ENCODE peak calls at places on chromosome 18, in seven cellular contexts. O is thoracic aorta, A is HFFc6, V is AG04450, D is AG09309, U is mucosa of descending colon, B is mesothelial cell of epicardium. T is an unnamed sample.

GRCh38 chr18:48157956-48158355 is 227.5 kb upstream of the SMAD2 start:
- DNase-seq in O (no peak), U (no peak), V (no peak), D (no peak), A (no peak), B (no peak), T (no peak)

GRCh38 chr18:44342167-44342566 is 338.5 kb upstream of the SETBP1 start:
- DNase-seq in O (no peak), A (no peak), U (no peak), B (no peak), V (no peak), D (no peak), T (no peak)

GRCh38 chr18:2979027-2979570 is 33.8 kb downstream of the LPIN2 start:
- DNase-seq in O (no peak), V (peak; percentile 37), A (peak; percentile 73), D (no peak), U (no peak), B (no peak), T (no peak)

GRCh38 chr18:55416791-55417190 is 171.2 kb downstream of the TCF4 start:
- DNase-seq in U (no peak), O (no peak), A (no peak), B (no peak), V (no peak), D (no peak), T (no peak)

GRCh38 chr18:48108136-48108535 is 177.7 kb upstream of the SMAD2 start:
- DNase-seq in B (no peak), U (no peak), A (no peak), O (no peak), D (no peak), V (no peak), T (no peak)

GRCh38 chr18:74331404-74331803 is 15.8 kb downstream of the C18orf63 start:
- DNase-seq in A (peak; percentile 59), D (no peak), O (no peak), U (no peak), B (no peak), V (peak; percentile 13), T (no peak)

GRCh38 chr18:11761553-11761952 is 72.5 kb downstream of the GNAL start:
- DNase-seq in A (no peak), O (no peak), D (no peak), B (no peak), V (no peak), U (no peak), T (no peak)

GRCh38 chr18:2348003-2348402 is 223.3 kb downstream of the METTL4 start:
- DNase-seq in B (no peak), O (no peak), V (no peak), D (no peak), U (no peak), A (no peak), T (no peak)

GRCh38 chr18:63848159-63848558 is 39.3 kb upstream of the SERPINB2 start:
- DNase-seq in D (peak; percentile 48), A (peak; percentile 72), V (peak; percentile 37), U (no peak), B (no peak), O (no peak), T (peak; percentile 12)

GRCh38 chr18:74411475-74411874 is 45.6 kb downstream of the DIPK1C start:
- DNase-seq in D (no peak), O (no peak), B (no peak), U (no peak), A (no peak), V (no peak), T (no peak)

GRCh38 chr18:49238433-49239042 is 221.9 kb downstream of the DYM start:
- DNase-seq in V (no peak), A (peak; percentile 26), D (no peak), U (no peak), B (no peak), O (no peak), T (peak; percentile 33)

GRCh38 chr18:51437280-51438271 is 240.1 kb upstream of the MEX3C start:
- DNase-seq in V (no peak), O (no peak), D (no peak), B (no peak), A (no peak), U (no peak), T (no peak)

GRCh38 chr18:7566587-7567486 is at the start of gene PTPRM:
- DNase-seq in A (peak; percentile 64), U (peak; percentile 69), V (no peak), O (peak; percentile 63), D (no peak), B (peak; percentile 65), T (peak; percentile 66)
- TF ChIP-seq CTCF in A (peak; percentile 34), U (peak; percentile 55), V (peak; percentile 29), O (peak; percentile 17), D (no peak), B (peak; percentile 11), T (peak; percentile 51)

DNA sequence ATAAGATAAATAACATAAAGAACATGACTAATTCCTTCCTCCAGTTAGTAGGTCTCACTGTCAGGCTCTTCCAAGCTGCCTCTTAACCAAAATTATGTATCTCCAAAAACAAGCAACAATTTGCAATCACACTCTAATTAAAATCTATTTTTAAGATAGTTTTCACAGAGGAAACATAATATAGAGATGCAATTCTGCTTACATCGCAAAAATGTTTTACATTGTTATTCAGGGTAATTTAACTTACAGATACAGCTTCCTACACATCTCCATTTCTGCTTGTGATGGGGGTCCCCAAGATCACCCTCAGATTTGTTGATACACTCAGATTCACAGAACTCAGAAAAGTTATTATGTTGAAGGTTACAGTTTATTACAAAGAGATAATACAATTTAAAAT is 115.5 kb downstream of the DSC3 start:
- DNase-seq in V (no peak), B (no peak), O (no peak), U (no peak), A (no peak), D (no peak), T (no peak)
- TF ChIP-seq CTCF in V (no peak), B (no peak), O (no peak), U (no peak), A (no peak), D (no peak), T (no peak)

GRCh38 chr18:78981652-78981955 is 2.0 kb downstream of the SALL3 start:
- DNase-seq in B (no peak), O (no peak), A (no peak), U (no peak), D (no peak), V (no peak), T (no peak)

GRCh38 chr18:78984941-78985784 is 5.5 kb downstream of the SALL3 start:
- DNase-seq in V (no peak), U (no peak), O (no peak), D (no peak), B (no peak), A (no peak), T (peak; percentile 28)

GRCh38 chr18:78982186-78982585 is 2.6 kb downstream of the SALL3 start:
- DNase-seq in B (no peak), D (no peak), O (no peak), V (no peak), U (no peak), A (no peak), T (no peak)

GRCh38 chr18:78983530-78983929 is 3.9 kb downstream of the SALL3 start:
- DNase-seq in D (no peak), A (no peak), U (no peak), O (no peak), V (no peak), B (no peak), T (no peak)

DNA sequence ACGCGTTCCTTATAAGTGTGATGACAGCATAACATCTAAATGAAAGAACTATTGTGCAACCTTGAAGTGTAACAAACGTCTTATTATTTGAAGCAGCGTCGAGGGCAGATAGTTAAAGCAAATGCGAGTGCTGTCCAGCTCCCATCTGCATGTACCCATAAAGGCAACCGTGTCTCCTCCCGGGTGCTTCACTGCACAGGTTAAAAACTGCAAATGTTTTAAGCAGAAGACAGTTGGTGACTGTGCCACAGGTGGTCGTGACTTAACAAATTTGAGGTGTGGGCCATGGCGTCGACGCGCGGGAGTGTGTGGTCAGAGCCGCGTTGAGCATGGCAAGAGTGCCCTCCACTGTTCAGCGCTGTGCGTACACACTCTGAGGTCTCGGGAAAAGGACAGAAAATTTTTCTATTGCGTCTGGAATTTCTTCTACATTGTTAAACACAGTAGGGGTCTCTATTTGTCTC is 6.4 kb downstream of the SALL3 start:
- DNase-seq in A (no peak), O (no peak), B (no peak), U (no peak), D (no peak), V (no peak), T (peak; percentile 52)
- TF ChIP-seq CTCF in A (peak; percentile 67), O (peak; percentile 17), B (peak; percentile 24), U (no peak), D (peak; percentile 34), V (peak; percentile 26), T (peak; percentile 78)

DNA sequence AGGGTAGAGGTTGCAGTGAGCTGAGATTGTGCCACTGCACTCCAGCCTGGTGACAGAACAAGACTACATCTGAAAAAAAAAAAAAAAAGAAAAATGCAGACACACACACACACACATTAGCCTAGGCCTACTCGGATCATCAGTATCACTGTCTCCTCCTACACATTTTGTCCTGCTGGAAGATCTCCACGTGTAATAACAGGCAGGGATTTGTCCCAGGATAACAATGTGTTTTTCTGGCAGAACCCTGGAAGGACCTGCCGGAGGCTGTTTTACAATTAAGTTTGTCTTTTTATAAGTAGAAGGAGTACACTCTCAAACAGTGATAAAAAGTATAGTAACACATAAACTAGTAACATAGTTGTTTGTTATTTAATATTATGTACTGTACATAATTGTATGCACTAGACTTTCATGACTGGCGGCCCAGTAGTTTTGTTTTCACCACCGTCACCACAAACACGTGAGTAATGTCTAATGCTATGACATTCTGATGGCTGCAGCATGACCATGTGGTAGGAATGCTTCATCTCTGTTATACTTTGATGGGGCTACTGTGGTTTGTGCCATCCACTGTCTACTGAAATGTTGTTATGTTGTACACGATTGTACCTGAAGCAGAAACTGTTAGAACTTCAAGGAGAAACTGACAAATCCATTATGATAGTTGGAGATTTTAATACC is 130.6 kb downstream of the ATP9B start:
- DNase-seq in U (no peak), B (no peak), V (no peak), A (peak; percentile 88), O (no peak), D (peak; percentile 16), T (no peak)
- TF ChIP-seq CTCF in U (no peak), B (no peak), V (peak; percentile 7), A (peak; percentile 71), O (no peak), D (peak; percentile 38), T (no peak)

DNA sequence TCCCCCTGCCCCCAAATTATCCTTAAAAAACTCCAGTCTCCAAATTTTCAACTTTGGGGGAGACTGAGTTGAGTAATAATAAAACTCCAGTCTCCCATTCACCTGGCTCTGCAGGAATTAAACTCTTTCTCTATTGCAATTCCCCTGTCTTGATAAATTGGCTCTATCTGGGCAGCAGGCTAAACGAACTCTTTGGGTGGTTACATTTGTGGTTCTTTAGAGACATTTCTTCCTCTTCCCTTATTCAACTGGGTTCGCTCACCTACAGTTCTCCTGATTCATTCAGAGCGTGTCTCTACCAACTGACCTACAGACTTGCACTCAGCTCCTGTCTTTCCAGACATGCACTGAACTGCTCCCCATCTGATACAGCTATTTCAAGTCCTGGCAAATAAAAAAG is 17.1 kb upstream of the SOCS6 start:
- DNase-seq in D (no peak), A (no peak), O (no peak), B (no peak), V (no peak), U (no peak), T (no peak)
- TF ChIP-seq CTCF in D (no peak), A (no peak), O (no peak), B (no peak), V (no peak), U (no peak), T (no peak)